ENCODE peak calls at places on chromosome 18, in five cellular contexts. E is ascending aorta; G is cardiac fibroblast; F is ovary; Q is CD8-positive, alpha-beta T cell. O is an unnamed sample.

GRCh38 chr18:50819027-50819726 is 639 bp downstream of the MRO start:
- DNase-seq in Q (no peak), G (peak), E (no peak), F (peak), O (no peak)

GRCh38 chr18:9081940-9082339 is 20.6 kb upstream of the NDUFV2 start:
- DNase-seq in G (no peak), F (no peak), Q (no peak), E (no peak), O (no peak)

GRCh38 chr18:5294113-5294617 is 1.4 kb downstream of the ZBTB14 start:
- DNase-seq in G (peak), Q (no peak), E (peak), F (no peak), O (no peak)

GRCh38 chr18:74507120-74507881 is 11.1 kb downstream of the CNDP2 start:
- DNase-seq in Q (no peak), E (peak), F (no peak), G (no peak), O (no peak)

GRCh38 chr18:8975624-8976023 is 126.9 kb upstream of the NDUFV2 start:
- DNase-seq in E (no peak), F (no peak), Q (no peak), G (no peak), O (no peak)

GRCh38 chr18:67776929-67777328 is 260.4 kb upstream of the DSEL start:
- DNase-seq in Q (no peak), E (no peak), G (peak), F (no peak), O (no peak)

GRCh38 chr18:31486165-31486564 is 11.8 kb upstream of the DSG2 start:
- DNase-seq in E (no peak), Q (no peak), F (peak), G (peak), O (no peak)

GRCh38 chr18:22320736-22321135 is 97.0 kb downstream of the CTAGE1 start:
- DNase-seq in Q (no peak), E (no peak), G (peak), F (no peak), O (no peak)

GRCh38 chr18:5997361-5997760 is 102.0 kb upstream of the TMEM200C start:
- DNase-seq in F (no peak), Q (no peak), G (no peak), E (no peak), O (no peak)

DNA sequence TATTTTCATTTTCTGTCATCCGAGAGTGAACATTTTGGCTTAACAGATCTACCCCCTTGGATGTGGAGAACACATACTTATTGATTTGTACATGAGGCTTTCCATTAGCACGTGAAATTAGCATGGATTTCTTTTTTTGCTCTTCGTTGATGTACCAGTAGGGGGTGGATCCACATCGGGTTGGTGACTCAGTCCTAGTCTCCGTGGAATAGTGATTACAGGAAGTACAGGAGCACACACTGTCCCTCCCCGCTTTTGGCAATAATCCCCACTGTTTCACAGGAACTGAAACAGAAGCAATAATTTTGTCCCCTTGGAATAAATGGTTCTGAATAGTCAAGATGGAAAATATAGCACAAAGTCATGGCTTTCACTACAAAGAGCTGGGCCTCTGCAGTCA is 229.0 kb downstream of the GALR1 start:
- DNase-seq in F (no peak), Q (no peak), G (peak), E (no peak), O (no peak)
- TF ChIP-seq CTCF in F (no peak), Q (no peak), G (peak), E (no peak), O (no peak)

GRCh38 chr18:13612111-13612997 is 114.0 kb downstream of the FAM210A start:
- DNase-seq in Q (peak), F (no peak), E (no peak), G (peak), O (peak)
- TF ChIP-seq CTCF in Q (no peak), F (no peak), E (no peak), G (no peak), O (no peak)

DNA sequence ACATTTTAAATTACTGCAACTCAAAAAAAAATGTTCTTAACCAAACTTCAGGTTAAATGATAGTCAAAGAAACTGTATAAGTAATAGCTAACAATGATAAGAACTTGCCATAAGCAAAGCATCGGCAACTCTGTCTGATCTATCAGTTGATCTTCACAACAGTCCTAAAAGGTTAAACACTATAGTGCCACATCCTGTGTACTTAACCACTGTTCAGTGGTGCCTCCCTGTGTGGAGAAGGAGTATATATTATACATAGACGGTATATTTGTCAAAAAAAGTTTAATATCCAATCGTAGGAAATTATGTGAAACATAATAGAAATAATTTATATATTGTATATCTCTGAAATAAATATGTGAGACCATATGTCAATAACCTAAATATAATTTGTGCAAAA is 13.0 kb downstream of the DTNA start:
- DNase-seq in G (peak), E (no peak), F (no peak), Q (no peak), O (no peak)
- TF ChIP-seq CTCF in G (no peak), E (no peak), F (no peak), Q (no peak), O (no peak)

GRCh38 chr18:499351-500229 is 911 bp downstream of the COLEC12 start:
- DNase-seq in G (peak), Q (no peak), E (no peak), F (peak), O (no peak)
- TF ChIP-seq CTCF in G (no peak), Q (no peak), E (no peak), F (no peak), O (no peak)

DNA sequence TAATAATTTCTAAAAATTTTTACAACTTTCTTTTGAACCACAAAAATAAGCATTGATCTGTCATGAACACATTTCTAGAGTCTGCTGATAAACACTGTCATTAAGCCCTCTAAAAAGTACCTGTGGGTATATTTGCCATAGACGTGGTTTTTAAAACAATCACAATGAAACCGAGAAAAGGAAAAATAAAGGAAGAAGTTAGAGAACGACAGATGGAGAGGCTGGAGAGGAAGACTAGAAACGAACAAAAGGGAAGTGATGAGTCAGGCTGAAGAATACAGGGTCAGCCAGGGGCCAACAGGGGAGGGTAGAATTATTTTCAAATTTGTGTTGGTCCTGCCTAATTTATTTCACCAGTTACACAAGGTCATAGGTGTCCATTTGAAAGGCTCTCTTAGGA is 62.0 kb downstream of the MYL12B start:
- DNase-seq in Q (no peak), G (peak), F (no peak), E (no peak), O (no peak)
- TF ChIP-seq CTCF in Q (no peak), G (no peak), F (no peak), E (no peak), O (no peak)

GRCh38 chr18:58195278-58195721 is 151.3 kb downstream of the NEDD4L start:
- DNase-seq in G (no peak), E (no peak), Q (peak), F (no peak), O (peak)

GRCh38 chr18:58192519-58192918 is 148.5 kb downstream of the NEDD4L start:
- DNase-seq in E (no peak), Q (no peak), G (no peak), F (no peak), O (no peak)

GRCh38 chr18:58196164-58196563 is 152.1 kb downstream of the NEDD4L start:
- DNase-seq in E (no peak), F (no peak), Q (no peak), G (no peak), O (no peak)

GRCh38 chr18:58190842-58191530 is 147.0 kb downstream of the NEDD4L start:
- DNase-seq in G (no peak), Q (no peak), F (no peak), E (no peak), O (no peak)

DNA sequence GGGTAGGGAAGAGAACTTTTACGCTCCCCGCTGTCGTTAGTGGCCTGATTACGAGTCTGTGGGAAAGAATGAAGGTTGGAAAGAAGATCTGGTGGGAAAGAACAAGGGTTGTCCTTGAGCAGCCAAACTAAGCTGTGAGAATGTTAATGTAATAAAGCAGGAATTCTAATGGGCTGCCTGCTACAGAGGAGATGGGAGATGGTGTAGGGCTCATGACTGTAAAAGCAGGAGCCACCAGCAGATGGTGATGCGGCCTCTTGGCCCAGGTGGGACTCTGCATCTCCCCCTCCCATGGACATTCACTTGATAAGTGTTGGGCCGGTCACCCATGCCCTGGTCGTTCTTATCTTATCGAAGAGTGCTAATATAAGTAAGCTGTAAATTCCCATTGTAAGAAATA is 150.0 kb downstream of the NEDD4L start:
- DNase-seq in G (no peak), F (no peak), Q (no peak), E (no peak), O (no peak)
- TF ChIP-seq CTCF in G (peak), F (no peak), Q (no peak), E (no peak), O (no peak)

GRCh38 chr18:24792164-24792563 is 331.7 kb downstream of the HRH4 start:
- DNase-seq in G (no peak), Q (no peak), E (no peak), F (no peak), O (no peak)
- TF ChIP-seq CTCF in G (no peak), Q (no peak), E (no peak), F (no peak), O (no peak)

DNA sequence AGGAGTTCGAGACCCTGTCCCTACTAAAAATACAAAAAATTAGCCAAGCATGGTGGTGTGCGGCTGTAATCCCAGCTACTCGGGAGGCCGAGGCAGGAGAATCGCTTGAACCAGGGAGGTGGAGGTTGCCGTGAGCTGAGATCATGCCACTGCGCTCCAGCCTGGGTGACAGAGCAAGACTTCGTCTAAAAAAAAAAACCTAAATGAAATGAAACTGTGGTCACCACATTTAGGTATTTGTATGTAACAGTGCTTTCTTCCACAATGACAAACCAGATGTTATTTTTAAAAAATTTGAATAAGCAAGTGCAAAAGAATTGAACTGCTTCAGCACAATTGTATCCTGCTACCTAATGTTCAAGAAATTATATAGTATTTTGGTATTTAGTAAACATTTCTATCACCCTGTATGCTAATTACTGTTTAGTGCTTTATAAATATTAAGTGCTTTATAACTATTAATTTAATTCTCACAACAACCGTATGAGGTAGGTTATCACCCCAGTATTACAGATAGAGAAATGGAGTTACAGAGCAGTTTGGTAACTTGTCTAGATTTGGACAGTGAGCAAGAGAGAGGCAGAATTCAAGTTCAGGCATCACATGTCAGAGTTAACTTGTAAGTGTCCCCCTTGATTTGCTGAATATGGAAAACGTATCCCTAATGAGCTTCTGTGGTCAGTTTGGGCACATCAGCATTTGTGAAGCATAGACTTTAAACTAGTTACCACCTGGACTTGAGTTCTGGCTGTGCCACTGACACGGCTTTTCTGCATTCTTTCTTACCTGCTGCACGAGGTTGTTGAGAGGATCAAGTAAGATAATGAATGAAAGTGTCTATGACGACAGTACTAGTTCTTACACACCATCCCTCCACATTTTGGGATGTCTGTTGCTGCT is 14.4 kb downstream of the PHLPP1 start:
- DNase-seq in Q (no peak), F (no peak), G (no peak), E (no peak), O (no peak)
- TF ChIP-seq CTCF in Q (no peak), F (no peak), G (no peak), E (no peak), O (no peak)

GRCh38 chr18:1057367-1057766 is 152.7 kb downstream of the ADCYAP1 start:
- DNase-seq in F (no peak), Q (no peak), E (no peak), G (no peak), O (no peak)

DNA sequence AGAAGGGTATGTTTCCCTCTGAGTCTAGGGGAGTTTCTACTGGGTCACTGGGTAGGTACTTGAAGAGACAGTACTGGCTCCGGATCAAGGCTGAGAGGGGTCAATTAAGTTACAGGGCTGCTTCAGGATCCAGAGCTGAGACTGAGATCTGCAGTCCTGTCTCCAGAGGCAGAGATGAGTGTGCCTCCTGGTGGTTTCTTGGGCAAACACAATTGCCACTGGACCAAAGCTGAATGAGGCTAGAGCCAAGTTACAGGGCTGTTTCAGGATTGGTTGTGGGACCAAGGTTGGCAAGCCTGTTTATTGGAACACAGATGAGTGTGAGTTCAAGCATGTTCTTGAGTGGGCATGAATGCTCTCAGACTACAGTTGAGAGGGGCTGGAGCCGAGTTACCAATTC is 157.9 kb downstream of the ADCYAP1 start:
- DNase-seq in E (no peak), Q (no peak), G (peak), F (no peak), O (no peak)
- TF ChIP-seq CTCF in E (no peak), Q (no peak), G (peak), F (no peak), O (no peak)

O was measured in activated B cell treated with CpG ODN at 0.5 μM for 24 hours.